ENCODE peak calls at places on chromosomes 1 and 21, in nine cellular contexts. M is stimulated activated CD4-positive, alpha-beta T cell treated with anti-CD3 and anti-CD28 coated beads, Interleukin-15, amount 100 ng/mL, for 1 hour; T is foreskin keratinocyte; X is DMS 273 treated with DMSO at 0.1 percent for 48 hours; J is NCI-H1092 treated with DMSO at 0.1 percent for 48 hours; O is activated naive CD8-positive, alpha-beta T cell treated with anti-CD3 and anti-CD28 coated beads, Interleukin-2, amount 10 ng/mL, durations not matched to agents 7 days and 5 days; L is neural crest cell; S is PC-3; Y is iPS DF 19.7. E is an unnamed sample.
A peak's percentile ranks its signal among the peaks of the same experiment; 100 is the strongest.

GRCh38 chr1:11940260-11940921 is 5.9 kb downstream of the PLOD1 start:
- DNase-seq in M (no peak), T (peak; percentile 5), X (no peak), J (peak; percentile 62), O (no peak), L (no peak), S (no peak), Y (no peak), E (peak; percentile 85)

GRCh38 chr1:232921416-232921815 is 29.0 kb upstream of the NTPCR start:
- DNase-seq in M (no peak), T (no peak), X (no peak), J (no peak), O (no peak), L (no peak), S (no peak), Y (no peak), E (no peak)

GRCh38 chr1:1777950-1778826 is at the start of gene NADK:
- DNase-seq in M (peak; percentile 73), T (no peak), X (no peak), J (peak; percentile 12), O (peak; percentile 95), L (peak; percentile 58), S (peak; percentile 90), Y (no peak), E (peak; percentile 87)

GRCh38 chr1:65059930-65060538 is 88.0 kb upstream of the AK4 start:
- DNase-seq in M (no peak), T (no peak), X (no peak), J (no peak), O (no peak), L (no peak), S (peak; percentile 67), Y (no peak), E (peak; percentile 65)

GRCh38 chr1:202621446-202621845 is 88.8 kb downstream of the SYT2 start:
- DNase-seq in M (no peak), T (no peak), X (no peak), J (no peak), O (peak; percentile 14), L (no peak), S (no peak), Y (no peak), E (no peak)

GRCh38 chr1:109762821-109763645 is 690 bp downstream of the EPS8L3 start:
- DNase-seq in M (no peak), T (peak; percentile 41), X (no peak), J (no peak), O (peak; percentile 16), L (no peak), S (peak; percentile 53), Y (no peak), E (no peak)

GRCh38 chr1:200129480-200129879 is 102.0 kb downstream of the NR5A2 start:
- DNase-seq in M (no peak), T (no peak), X (no peak), J (no peak), O (no peak), L (no peak), S (no peak), Y (peak; percentile 38), E (no peak)

GRCh38 chr1:43464840-43465693 is 11.3 kb upstream of the HYI start:
- DNase-seq in M (no peak), T (no peak), X (peak; percentile 68), J (no peak), O (no peak), L (no peak), S (no peak), Y (no peak), E (no peak)

GRCh38 chr1:221742555-221743415 is 896 bp upstream of the DUSP10 start:
- DNase-seq in M (peak; percentile 64), T (peak; percentile 71), X (peak; percentile 31), J (peak; percentile 77), O (peak; percentile 87), L (peak; percentile 47), S (peak; percentile 77), Y (no peak), E (peak; percentile 85)

GRCh38 chr1:175885247-175885646 is 141.9 kb upstream of the TNR start:
- DNase-seq in M (no peak), T (no peak), X (no peak), J (no peak), O (no peak), L (no peak), S (no peak), Y (no peak), E (no peak)

GRCh38 chr21:16571594-16571993 is 841.8 kb downstream of the USP25 start:
- DNase-seq in M (no peak), T (no peak), X (no peak), J (no peak), O (no peak), L (no peak), S (no peak), Y (no peak), E (no peak)

GRCh38 chr1:154856544-154856943 is 13.5 kb downstream of the KCNN3 start:
- DNase-seq in M (no peak), T (no peak), X (no peak), J (no peak), O (no peak), L (no peak), S (no peak), Y (no peak), E (no peak)

GRCh38 chr21:33780631-33781030 is 135.0 kb downstream of the ATP5PO start:
- DNase-seq in M (no peak), T (no peak), X (no peak), J (no peak), O (no peak), L (no peak), S (no peak), Y (no peak), E (no peak)

GRCh38 chr1:27992271-27992670 is 32.5 kb downstream of the XKR8 start:
- DNase-seq in M (peak; percentile 10), T (no peak), X (no peak), J (no peak), O (peak; percentile 40), L (no peak), S (no peak), Y (no peak), E (no peak)